ENCODE peak calls at places on chromosomes 7 and 10, in four cellular contexts. G is foreskin fibroblast, E is GM06990, N is fibroblast of villous mesenchyme. A is an unnamed sample.

GRCh38 chr7:2819161-2819953 is 24.8 kb downstream of the GNA12 start:
- DNase-seq in E (no peak), G (no peak), N (no peak), A (no peak)

GRCh38 chr10:78764436-78764835 is 304.3 kb upstream of the ZMIZ1 start:
- DNase-seq in E (no peak), G (no peak), N (no peak), A (no peak)

GRCh38 chr7:25776737-25777109 is 375.3 kb upstream of the NFE2L3 start:
- DNase-seq in E (no peak), G (no peak), N (no peak), A (no peak)

GRCh38 chr7:82527831-82528230 is 84.3 kb upstream of the CACNA2D1 start:
- DNase-seq in G (peak; percentile 50), E (no peak), N (peak; percentile 32), A (no peak)

GRCh38 chr7:49001610-49002033 is 77.3 kb downstream of the CDC14C start:
- DNase-seq in G (no peak), N (peak; percentile 2), E (peak; percentile 2), A (peak; percentile 8)

GRCh38 chr10:79425074-79425532 is 20.3 kb downstream of the ZCCHC24 start:
- DNase-seq in E (no peak), G (no peak), N (no peak), A (no peak)

GRCh38 chr10:114519306-114519669 is 115.0 kb upstream of the AFAP1L2 start:
- DNase-seq in G (no peak), N (peak; percentile 21), E (no peak), A (no peak)

GRCh38 chr7:82230826-82231581 is 212.6 kb downstream of the CACNA2D1 start:
- DNase-seq in N (no peak), E (no peak), G (no peak), A (no peak)

GRCh38 chr7:157397751-157398691 is 61.2 kb downstream of the DNAJB6 start:
- DNase-seq in N (peak; percentile 89), E (no peak), G (peak; percentile 80), A (peak; percentile 87)

GRCh38 chr10:36437367-36437766 is 688.0 kb upstream of the ANKRD30A start:
- DNase-seq in G (no peak), N (peak; percentile 59), E (no peak), A (no peak)

GRCh38 chr7:2200584-2200980 is 32.2 kb downstream of the MAD1L1 start:
- DNase-seq in G (no peak), N (no peak), E (no peak), A (no peak)

GRCh38 chr10:36765777-36766176 is 359.6 kb upstream of the ANKRD30A start:
- DNase-seq in N (peak; percentile 25), E (no peak), G (no peak), A (peak; percentile 10)

GRCh38 chr10:97006364-97006763 is 174.3 kb downstream of the LCOR start:
- DNase-seq in E (no peak), N (no peak), G (no peak), A (no peak)

GRCh38 chr7:2193120-2193519 is 39.6 kb downstream of the MAD1L1 start:
- DNase-seq in N (no peak), G (no peak), E (no peak), A (no peak)

GRCh38 chr7:23246540-23246939 is at the start of gene GPNMB:
- DNase-seq in N (peak; percentile 83), E (no peak), G (peak; percentile 90), A (peak; percentile 98)
- H3K4me3 ChIP-seq in N (peak within 1 kb of the TSS; percentile 52), E (no peak within 1 kb of the TSS), G (peak within 1 kb of the TSS; percentile 81), A (peak within 1 kb of the TSS; percentile 67)

GRCh38 chr10:72092171-72092924 is 4.0 kb upstream of the SPOCK2 start:
- DNase-seq in N (no peak), G (no peak), E (no peak), A (no peak)
- TF ChIP-seq CTCF in N (no peak), G (no peak), E (no peak), A (no peak)

GRCh38 chr10:104256335-104257080 is 1.8 kb downstream of the GSTO1 start:
- DNase-seq in E (no peak), G (no peak), N (peak; percentile 32), A (no peak)
- H3K4me3 ChIP-seq in E (peak overlapping the region; percentile 92), G (peak overlapping the region; percentile 70), N (peak overlapping the region; percentile 82), A (peak overlapping the region; percentile 83)

DNA sequence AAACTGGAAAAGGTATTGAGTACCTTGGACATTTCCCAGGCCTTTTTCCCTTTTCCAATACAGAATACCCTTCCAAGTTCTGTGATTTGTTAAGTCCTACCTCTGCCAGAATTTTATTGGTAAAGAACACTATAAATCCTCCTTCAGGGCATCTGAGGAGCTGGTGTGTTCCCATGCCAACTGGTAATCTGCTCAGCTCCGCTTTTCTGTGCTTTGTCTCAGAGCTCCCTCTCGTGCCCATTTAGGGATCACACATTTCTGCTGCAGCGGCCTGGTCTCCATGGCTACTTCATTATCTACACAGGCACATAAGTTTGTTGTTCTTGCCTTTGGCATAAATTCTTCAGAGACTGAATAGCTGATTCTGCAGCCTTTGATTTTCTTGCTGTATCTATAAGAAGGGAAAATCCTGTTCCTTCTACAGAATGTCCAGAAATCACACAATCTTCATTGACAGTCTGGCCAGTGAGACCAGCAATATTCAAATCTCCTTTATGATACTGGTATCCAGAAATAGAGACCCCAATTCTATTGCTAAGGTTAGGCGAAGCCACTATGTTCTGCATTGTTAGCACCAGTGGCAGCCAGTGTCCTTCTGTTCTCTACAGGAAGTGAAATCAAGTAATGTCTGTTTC is 52.0 kb downstream of the DENND11 start:
- DNase-seq in E (no peak), N (peak; percentile 86), G (peak; percentile 76), A (peak; percentile 86)
- TF ChIP-seq CTCF in E (peak; percentile 74), N (peak; percentile 82), G (peak; percentile 84), A (peak; percentile 84)

GRCh38 chr10:44384601-44385422 is at the start of gene CXCL12:
- DNase-seq in N (peak; percentile 12), E (peak; percentile 31), G (peak; percentile 18), A (peak; percentile 41)
- H3K4me3 ChIP-seq in N (peak within 1 kb of the TSS; percentile 50), E (peak within 1 kb of the TSS; percentile 41), G (peak within 1 kb of the TSS; percentile 90), A (peak within 1 kb of the TSS; percentile 86)

GRCh38 chr7:142438235-142438922 is 180.5 kb upstream of the PRSS58 start:
- DNase-seq in E (no peak), G (peak; percentile 51), N (peak; percentile 56), A (peak; percentile 37)
- TF ChIP-seq CTCF in E (peak; percentile 82), G (peak; percentile 69), N (peak; percentile 82), A (peak; percentile 68)

DNA sequence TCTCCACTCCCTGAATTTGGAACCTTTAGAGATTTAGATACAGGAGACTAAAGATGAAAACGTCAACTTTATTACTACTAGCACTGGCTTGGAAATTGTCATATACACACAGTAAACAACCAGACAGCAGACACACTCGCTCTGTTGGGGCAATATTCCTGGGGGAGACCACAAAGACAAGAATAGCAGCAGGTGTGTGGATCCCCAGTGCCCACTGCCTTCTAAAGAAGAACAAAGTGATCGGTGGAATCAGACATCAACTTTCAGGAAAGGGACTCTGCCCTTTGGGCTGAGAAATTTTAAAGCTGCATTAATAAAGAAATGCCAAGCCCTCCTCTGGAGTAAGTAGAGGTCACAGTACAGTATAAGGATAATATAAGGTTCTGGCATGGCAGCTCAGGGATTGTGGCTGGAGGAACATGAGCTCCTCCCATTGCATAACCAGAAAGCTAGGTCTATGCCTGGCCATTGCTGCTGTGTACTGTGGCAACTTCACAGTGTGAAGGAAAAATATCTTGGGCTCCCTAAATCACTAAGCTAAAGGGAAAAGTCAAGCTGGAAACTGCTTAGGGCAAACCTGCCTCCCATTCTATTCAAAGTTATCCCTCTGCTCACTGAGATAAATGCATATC is 57.1 kb upstream of the ANKRD1 start:
- DNase-seq in N (no peak), G (no peak), E (no peak), A (no peak)
- H3K4me3 ChIP-seq in N (no peak overlapping the region), G (no peak overlapping the region), E (no peak overlapping the region), A (no peak overlapping the region)

GRCh38 chr10:92074126-92074887 is 150.7 kb downstream of the BTAF1 start:
- DNase-seq in E (no peak), G (no peak), N (no peak), A (no peak)
- TF ChIP-seq CTCF in E (no peak), G (no peak), N (peak; percentile 21), A (peak; percentile 21)

GRCh38 chr10:91385686-91386085 is 24.5 kb upstream of the HECTD2 start:
- DNase-seq in E (no peak), N (no peak), G (no peak), A (no peak)
- H3K4me3 ChIP-seq in E (no peak overlapping the region), N (no peak overlapping the region), G (no peak overlapping the region), A (no peak overlapping the region)

DNA sequence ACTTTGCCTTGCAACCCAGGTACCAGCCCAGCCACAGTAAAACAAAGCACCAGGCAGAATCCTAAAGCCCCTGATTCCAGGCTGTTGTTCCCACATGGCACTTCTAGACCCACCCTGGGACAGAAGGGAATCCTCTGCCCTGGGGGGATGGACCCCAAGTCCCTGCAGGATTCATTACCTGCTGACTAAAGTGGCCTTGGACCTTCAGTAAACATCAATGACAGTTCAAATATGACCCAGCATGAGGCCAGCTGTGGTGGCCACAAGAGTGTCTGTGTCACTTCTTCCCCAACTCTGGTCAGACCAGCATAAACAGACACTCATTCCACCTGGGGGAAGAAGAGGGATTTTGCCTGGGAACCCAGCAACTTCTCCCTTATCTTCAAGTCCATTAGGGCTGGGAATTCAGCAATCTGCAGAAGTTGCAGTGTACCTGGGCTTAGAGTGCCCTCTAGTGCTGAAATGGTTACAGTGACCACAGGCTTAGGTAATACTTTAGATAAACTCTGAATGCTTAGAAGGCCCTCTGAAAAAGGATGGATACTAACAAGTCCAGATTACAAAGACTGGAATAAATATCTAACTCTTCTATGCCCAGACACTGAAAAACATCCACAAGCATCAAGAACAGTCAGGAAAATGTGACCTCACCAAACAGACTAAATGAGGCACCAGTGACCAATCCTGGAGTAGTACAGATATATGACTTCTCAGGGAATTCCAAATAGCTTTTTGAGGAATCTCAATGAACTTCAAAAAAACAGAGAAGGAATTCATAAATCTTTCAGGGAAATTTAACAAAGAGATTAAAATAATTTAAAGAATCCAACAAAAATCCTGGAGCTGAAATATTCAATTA is 108.5 kb upstream of the TMEM168 start:
- DNase-seq in E (peak; percentile 22), G (peak; percentile 53), N (peak; percentile 72), A (peak; percentile 63)
- TF ChIP-seq CTCF in E (peak; percentile 79), G (peak; percentile 83), N (peak; percentile 88), A (peak; percentile 88)

A was measured in AG10803.